ENCODE peak calls at places on chromosomes 12 and 14, in five cellular contexts. H, S, K, X and G are unnamed samples.

GRCh38 chr12:79546461-79547043 is 144.2 kb downstream of the PAWR start:
- DNase-seq in H (peak; percentile 98), S (no peak), K (no peak), X (no peak), G (peak; percentile 30)

GRCh38 chr12:71312767-71313375 is 126.7 kb upstream of the LGR5 start:
- DNase-seq in H (no peak), S (no peak), K (no peak), X (no peak), G (no peak)

GRCh38 chr14:62736426-62737043 is 308.7 kb downstream of the KCNH5 start:
- DNase-seq in H (no peak), S (no peak), K (no peak), X (no peak), G (no peak)

GRCh38 chr12:19382111-19382526 is 57.2 kb upstream of the AEBP2 start:
- DNase-seq in H (peak; percentile 87), S (peak; percentile 70), K (no peak), X (no peak), G (peak; percentile 65)

GRCh38 chr14:102683399-102684275 is 91.2 kb downstream of the RCOR1 start:
- DNase-seq in H (no peak), S (no peak), K (no peak), X (no peak), G (peak; percentile 25)

GRCh38 chr12:753401-754237 is 1.2 kb downstream of the WNK1 start:
- DNase-seq in H (peak; percentile 9), S (no peak), K (no peak), X (no peak), G (peak; percentile 67)

GRCh38 chr12:130439250-130439649 is 101.6 kb downstream of the PIWIL1 start:
- DNase-seq in H (no peak), S (no peak), K (no peak), X (no peak), G (no peak)

GRCh38 chr12:133202493-133203343 is 21.4 kb downstream of the ZNF268 start:
- DNase-seq in H (no peak), S (no peak), K (no peak), X (no peak), G (no peak)

GRCh38 chr12:119770146-119770545 is 102.2 kb downstream of the PRKAB1 start:
- DNase-seq in H (no peak), S (no peak), K (no peak), X (no peak), G (no peak)

GRCh38 chr14:61186793-61187641 is 94.1 kb downstream of the TMEM30B start:
- DNase-seq in H (no peak), S (no peak), K (peak; percentile 21), X (no peak), G (no peak)

GRCh38 chr14:73188501-73188903 is 48.8 kb upstream of the PAPLN start:
- DNase-seq in H (peak; percentile 9), S (peak; percentile 67), K (no peak), X (no peak), G (no peak)

GRCh38 chr12:32444895-32445294 is 45.5 kb downstream of the FGD4 start:
- DNase-seq in H (peak; percentile 93), S (peak; percentile 47), K (no peak), X (no peak), G (peak; percentile 74)

GRCh38 chr12:75208851-75209781 is 523 bp downstream of the KCNC2 start:
- DNase-seq in H (no peak), S (peak; percentile 10), K (no peak), X (no peak), G (peak; percentile 58)

GRCh38 chr12:100058482-100059029 is 73.8 kb upstream of the ANKS1B start:
- DNase-seq in H (peak; percentile 22), S (peak; percentile 91), K (no peak), X (no peak), G (no peak)

GRCh38 chr12:48780381-48781025 is 8.4 kb downstream of the ADCY6 start:
- DNase-seq in H (no peak), S (no peak), K (no peak), X (no peak), G (no peak)

GRCh38 chr12:11069854-11070253 is 7.8 kb upstream of the TAS2R46 start:
- DNase-seq in H (no peak), S (no peak), K (no peak), X (no peak), G (no peak)

GRCh38 chr12:29316772-29317171 is 64.2 kb downstream of the ERGIC2 start:
- DNase-seq in H (peak; percentile 46), S (peak; percentile 42), K (no peak), X (no peak), G (no peak)

GRCh38 chr12:53071591-53072551 is 7.3 kb downstream of the SPRYD3 start:
- DNase-seq in H (no peak), S (peak; percentile 58), K (peak; percentile 96), X (no peak), G (no peak)

GRCh38 chr12:106310687-106311086 is 8.2 kb downstream of the TCP11L2 start:
- DNase-seq in H (no peak), S (no peak), K (no peak), X (no peak), G (no peak)

GRCh38 chr12:105020241-105020962 is 34.3 kb downstream of the NOPCHAP1 start:
- DNase-seq in H (no peak), S (no peak), K (no peak), X (no peak), G (peak; percentile 8)

GRCh38 chr14:95359974-95360826 is 40.5 kb upstream of the CLMN start:
- DNase-seq in H (no peak), S (no peak), K (peak; percentile 90), X (no peak), G (peak; percentile 61)

GRCh38 chr12:113291586-113291985 is 43.3 kb downstream of the SLC8B1 start:
- DNase-seq in H (no peak), S (no peak), K (no peak), X (no peak), G (no peak)

GRCh38 chr12:57852620-57853509 is 6.3 kb upstream of the CTDSP2 start:
- DNase-seq in H (no peak), S (no peak), K (no peak), X (no peak), G (no peak)

GRCh38 chr12:121740847-121741246 is 28.3 kb downstream of the TMEM120B start:
- DNase-seq in H (no peak), S (no peak), K (no peak), X (no peak), G (no peak)

GRCh38 chr12:111442301-111443045 is 36.8 kb downstream of the SH2B3 start:
- DNase-seq in H (no peak), S (no peak), K (no peak), X (no peak), G (no peak)

GRCh38 chr14:92266216-92266615 is 56.7 kb upstream of the SLC24A4 start:
- DNase-seq in H (no peak), S (no peak), K (no peak), X (no peak), G (no peak)

GRCh38 chr12:51475543-51475942 is 50.9 kb downstream of the SLC4A8 start:
- DNase-seq in H (no peak), S (no peak), K (no peak), X (no peak), G (no peak)

GRCh38 chr12:63899396-63899795 is 54.9 kb downstream of the SRGAP1 start:
- DNase-seq in H (no peak), S (no peak), K (no peak), X (no peak), G (no peak)